ENCODE peak calls at places on chromosomes 3 and 15, in four cellular contexts. P, M, Y and N are unnamed samples.

GRCh38 chr15:88898736-88899135 is 3.4 kb upstream of the HAPLN3 start:
- DNase-seq in P (no peak), M (no peak), Y (no peak), N (no peak)

GRCh38 chr3:188916934-188917391 is 254.8 kb upstream of the TPRG1 start:
- DNase-seq in P (no peak), M (no peak), Y (no peak), N (no peak)

GRCh38 chr15:59999558-60000112 is 4.5 kb upstream of the FOXB1 start:
- DNase-seq in P (no peak), M (no peak), Y (no peak), N (no peak)

GRCh38 chr3:171966533-171967136 is 72.7 kb upstream of the FNDC3B start:
- DNase-seq in P (no peak), M (peak), Y (no peak), N (no peak)

GRCh38 chr15:71251548-71252035 is 136.3 kb downstream of the THSD4 start:
- DNase-seq in P (no peak), M (peak), Y (no peak), N (no peak)

GRCh38 chr3:14525685-14526631 is 14.2 kb downstream of the GRIP2 start:
- DNase-seq in P (no peak), M (no peak), Y (no peak), N (peak)

GRCh38 chr3:73422556-73422955 is 202.2 kb downstream of the PDZRN3 start:
- DNase-seq in P (no peak), M (no peak), Y (no peak), N (peak)

GRCh38 chr3:139122221-139122581 is 77.5 kb upstream of the PRR23C start:
- DNase-seq in P (no peak), M (no peak), Y (no peak), N (no peak)

GRCh38 chr3:31066999-31067398 is 172.5 kb upstream of the GADL1 start:
- DNase-seq in P (no peak), M (no peak), Y (no peak), N (no peak)

GRCh38 chr15:72358532-72359180 is 17.2 kb downstream of the HEXA start:
- DNase-seq in P (peak), M (no peak), Y (no peak), N (no peak)

GRCh38 chr3:181534881-181535280 is 176.8 kb upstream of the SOX2 start:
- DNase-seq in P (no peak), M (no peak), Y (no peak), N (no peak)

GRCh38 chr3:62277470-62277869 is 95.9 kb downstream of the FEZF2 start:
- DNase-seq in P (no peak), M (no peak), Y (no peak), N (no peak)

GRCh38 chr3:13252207-13252606 is 167.9 kb downstream of the NUP210 start:
- DNase-seq in P (no peak), M (no peak), Y (no peak), N (no peak)

GRCh38 chr3:187567026-187567425 is 103.2 kb downstream of the SST start:
- DNase-seq in P (no peak), M (no peak), Y (no peak), N (peak)

GRCh38 chr3:105686324-105686897 is 182.4 kb downstream of the CBLB start:
- DNase-seq in P (no peak), M (peak), Y (no peak), N (no peak)

GRCh38 chr3:71495708-71496472 is 87.6 kb downstream of the FOXP1 start:
- DNase-seq in P (no peak), M (peak), Y (no peak), N (no peak)

GRCh38 chr3:149658444-149659172 is 783 bp upstream of the WWTR1 start:
- DNase-seq in P (peak), M (peak), Y (peak), N (peak)

GRCh38 chr15:66901336-66902100 is 163.9 kb upstream of the SMAD3 start:
- DNase-seq in P (no peak), M (no peak), Y (no peak), N (no peak)

GRCh38 chr3:143150979-143151726 is 31.6 kb downstream of the CHST2 start:
- DNase-seq in P (no peak), M (no peak), Y (no peak), N (no peak)

GRCh38 chr3:44712455-44713075 is at the start of gene ZNF502:
- DNase-seq in P (peak), M (peak), Y (peak), N (peak)

GRCh38 chr3:159252772-159253384 is 451.0 kb downstream of the MFSD1 start:
- DNase-seq in P (no peak), M (peak), Y (no peak), N (no peak)

GRCh38 chr3:55531266-55531665 is 44.2 kb upstream of the WNT5A start:
- DNase-seq in P (no peak), M (no peak), Y (no peak), N (no peak)

GRCh38 chr3:44989636-44990373 is 13.8 kb downstream of the EXOSC7 start:
- DNase-seq in P (no peak), M (no peak), Y (no peak), N (no peak)

GRCh38 chr3:15331606-15332404 is 581 bp downstream of the SH3BP5 start:
- DNase-seq in P (peak), M (peak), Y (peak), N (peak)

GRCh38 chr15:60414016-60414682 is 16.4 kb upstream of the ANXA2 start:
- DNase-seq in P (no peak), M (no peak), Y (no peak), N (no peak)

GRCh38 chr3:52454235-52454937 is 545 bp upstream of the TNNC1 start:
- DNase-seq in P (no peak), M (no peak), Y (no peak), N (peak)

GRCh38 chr3:94472511-94472910 is 409.6 kb downstream of the NSUN3 start:
- DNase-seq in P (no peak), M (no peak), Y (no peak), N (no peak)

GRCh38 chr3:34256021-34256420 is 457.6 kb downstream of the PDCD6IP start:
- DNase-seq in P (no peak), M (no peak), Y (no peak), N (no peak)

GRCh38 chr3:138417559-138417982 is 16.8 kb upstream of the ESYT3 start:
- DNase-seq in P (peak), M (peak), Y (peak), N (peak)

GRCh38 chr15:33083232-33084006 is 111.1 kb downstream of the FMN1 start:
- DNase-seq in P (no peak), M (no peak), Y (no peak), N (no peak)

GRCh38 chr15:27902680-27903385 is 196.3 kb downstream of the OCA2 start:
- DNase-seq in P (no peak), M (no peak), Y (no peak), N (no peak)

GRCh38 chr3:84621823-84622222 is 337.0 kb upstream of the CADM2 start:
- DNase-seq in P (no peak), M (no peak), Y (no peak), N (no peak)

GRCh38 chr3:197926418-197926817 is 23.6 kb upstream of the RPL35A start:
- DNase-seq in P (no peak), M (no peak), Y (no peak), N (no peak)

GRCh38 chr3:108471346-108471935 is 39.0 kb downstream of the MYH15 start:
- DNase-seq in P (no peak), M (no peak), Y (no peak), N (no peak)

GRCh38 chr3:25664810-25665645 is at the start of gene TOP2B:
- DNase-seq in P (peak), M (peak), Y (peak), N (peak)
- TF ChIP-seq POLR2A in P (peak), M (peak), Y (peak), N (peak)

DNA sequence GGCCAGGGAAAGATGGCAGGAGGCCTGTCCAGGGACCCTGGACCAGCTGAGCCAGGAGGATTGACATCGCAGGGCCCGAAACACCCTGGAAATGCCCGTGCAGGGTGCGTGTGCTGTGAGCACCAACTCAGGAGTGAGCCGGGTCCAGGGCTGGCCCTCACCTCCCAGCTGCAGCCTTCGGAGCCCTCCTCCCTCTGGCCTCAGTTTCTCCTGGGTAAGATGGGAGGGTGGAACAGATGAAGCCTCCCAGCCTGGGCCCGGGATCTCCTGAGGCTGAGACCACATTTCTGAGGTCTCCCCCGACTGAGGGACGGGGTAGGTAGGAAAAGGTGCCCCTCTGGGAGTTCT is 5.3 kb upstream of the CALML4 start:
- DNase-seq in P (no peak), M (no peak), Y (no peak), N (no peak)
- H3K27ac ChIP-seq in P (peak), M (peak), Y (no peak), N (no peak)

DNA sequence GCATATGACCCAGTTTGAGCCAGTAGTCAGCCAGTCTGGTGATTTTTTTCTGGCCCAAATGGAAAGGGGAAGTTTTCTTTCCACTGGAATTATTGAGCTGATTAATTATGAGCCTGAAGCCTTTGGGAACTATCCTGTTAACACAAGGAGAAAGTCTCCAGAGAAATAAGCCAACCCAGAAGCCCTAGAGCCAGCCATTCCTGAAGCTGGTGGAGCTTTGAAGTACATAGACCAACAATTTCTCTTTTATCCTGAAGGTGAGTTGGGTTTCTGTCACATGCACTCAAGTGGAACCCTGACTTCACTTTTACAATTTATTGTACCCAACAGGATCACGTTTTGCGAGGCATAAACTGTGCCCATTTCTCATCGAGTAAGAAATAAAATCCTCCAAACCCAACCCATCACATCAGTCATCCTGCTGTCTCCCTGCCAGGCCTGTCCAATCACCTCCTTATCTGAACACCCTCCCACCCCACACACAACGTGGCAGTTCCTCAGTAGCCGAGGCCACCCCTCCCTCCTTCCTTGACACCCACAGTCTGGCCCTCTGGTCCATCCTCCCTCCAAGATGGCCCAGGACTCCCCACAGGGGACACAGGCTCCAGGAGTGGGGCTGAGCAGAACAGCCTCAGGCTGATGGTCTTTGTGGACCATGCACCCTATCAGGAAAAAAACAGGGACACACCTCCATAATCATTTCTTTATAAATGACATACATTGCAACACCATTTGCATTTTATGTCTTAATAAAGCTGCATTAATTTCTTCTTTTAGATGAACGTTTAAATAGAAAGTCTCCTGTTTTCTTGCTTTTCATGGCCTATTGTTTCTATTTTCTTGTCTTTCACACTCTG is 55.7 kb upstream of the GATA2 start:
- DNase-seq in P (no peak), M (no peak), Y (no peak), N (no peak)
- TF ChIP-seq POLR2A in P (no peak), M (no peak), Y (no peak), N (no peak)

DNA sequence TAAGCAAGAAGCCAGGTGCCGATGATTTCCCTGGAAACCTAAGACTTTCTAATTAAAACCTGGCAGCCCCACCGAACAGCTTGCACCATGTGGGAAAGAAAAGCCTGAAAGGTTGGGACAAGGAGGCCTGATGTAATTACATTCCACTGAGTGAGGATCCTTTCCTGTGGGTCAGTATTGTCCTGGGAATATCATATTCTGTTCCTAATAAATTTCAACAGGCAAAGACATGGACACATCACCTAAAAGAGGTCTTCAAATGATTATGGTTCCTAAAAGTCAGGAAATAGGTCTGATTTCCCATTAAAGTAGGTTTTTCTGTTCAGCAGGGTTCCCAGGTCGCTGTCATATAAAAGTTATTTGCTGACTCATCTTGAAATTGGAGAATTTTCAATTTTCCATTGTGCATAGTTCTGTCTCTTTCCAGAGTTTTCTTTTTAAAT is 58.5 kb downstream of the DUT start:
- DNase-seq in P (no peak), M (no peak), Y (no peak), N (no peak)
- H3K27ac ChIP-seq in P (no peak), M (peak), Y (no peak), N (no peak)

GRCh38 chr3:9469953-9470352 is 72.5 kb downstream of the SETD5 start:
- DNase-seq in P (no peak), M (no peak), Y (no peak), N (no peak)

GRCh38 chr3:9468460-9468859 is 71.0 kb downstream of the SETD5 start:
- DNase-seq in P (no peak), M (no peak), Y (no peak), N (no peak)

DNA sequence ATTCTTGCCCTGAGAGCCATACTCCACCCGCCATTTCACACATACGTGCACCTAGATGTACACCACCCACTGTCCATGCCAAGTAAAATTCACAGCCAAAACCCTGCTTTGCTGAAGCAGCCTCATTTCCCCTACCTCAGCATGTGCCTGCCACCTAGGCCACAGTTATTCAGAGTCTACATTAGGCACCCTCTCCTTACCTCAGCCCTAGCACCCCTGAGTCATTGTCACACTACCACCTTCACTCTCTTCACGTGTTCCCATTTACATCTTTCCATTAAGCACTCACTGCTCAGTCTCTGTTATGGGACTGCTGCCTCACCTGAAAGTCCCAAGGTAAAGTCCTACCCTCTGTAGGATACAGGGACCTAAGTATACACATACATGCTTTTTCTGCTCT is 70.0 kb downstream of the SETD5 start:
- DNase-seq in P (no peak), M (no peak), Y (no peak), N (no peak)
- TF ChIP-seq POLR2A in P (no peak), M (no peak), Y (no peak), N (no peak)

GRCh38 chr3:184317201-184317600 is 2.8 kb downstream of the EIF4G1 start:
- DNase-seq in P (no peak), M (no peak), Y (no peak), N (no peak)
- H3K27ac ChIP-seq in P (peak), M (peak), Y (no peak), N (no peak)